ENCODE peak calls at places on chromosomes 16 and 17, in six cellular contexts. One of them, this sample, is unnamed.

GRCh38 chr16:87970206-87970605 is 19.0 kb downstream of the BANP start:
- DNase-seq in left ventricle myocardium inferior: no peak
- DNase-seq in activated B cell treated with CpG ODN at 0.5 μM for 24 hours: no peak
- DNase-seq in choroid plexus epithelial cell: no peak
- DNase-seq in AG10803: peak; percentile 73
- DNase-seq in AG04449: no peak
- DNase-seq in this sample: no peak

GRCh38 chr16:3388325-3388724 is 12.5 kb downstream of the ZSCAN32 start:
- DNase-seq in AG10803: no peak
- DNase-seq in choroid plexus epithelial cell: no peak
- DNase-seq in AG04449: no peak
- DNase-seq in activated B cell treated with CpG ODN at 0.5 μM for 24 hours: no peak
- DNase-seq in left ventricle myocardium inferior: no peak
- DNase-seq in this sample: no peak

GRCh38 chr16:49330562-49331201 is 42.9 kb upstream of the C16orf78 start:
- DNase-seq in activated B cell treated with CpG ODN at 0.5 μM for 24 hours: no peak
- DNase-seq in choroid plexus epithelial cell: no peak
- DNase-seq in left ventricle myocardium inferior: no peak
- DNase-seq in AG04449: no peak
- DNase-seq in AG10803: no peak
- DNase-seq in this sample: no peak

GRCh38 chr17:78997231-78997741 is 12.3 kb downstream of the CANT1 start:
- DNase-seq in left ventricle myocardium inferior: no peak
- DNase-seq in choroid plexus epithelial cell: no peak
- DNase-seq in AG10803: no peak
- DNase-seq in activated B cell treated with CpG ODN at 0.5 μM for 24 hours: no peak
- DNase-seq in AG04449: no peak
- DNase-seq in this sample: no peak

GRCh38 chr16:65829076-65829475 is 537.4 kb upstream of the CDH5 start:
- DNase-seq in activated B cell treated with CpG ODN at 0.5 μM for 24 hours: no peak
- DNase-seq in left ventricle myocardium inferior: no peak
- DNase-seq in AG04449: no peak
- DNase-seq in AG10803: no peak
- DNase-seq in choroid plexus epithelial cell: no peak
- DNase-seq in this sample: no peak

GRCh38 chr17:64377769-64378282 is 12.8 kb downstream of the PECAM1 start:
- DNase-seq in AG10803: no peak
- DNase-seq in activated B cell treated with CpG ODN at 0.5 μM for 24 hours: no peak
- DNase-seq in left ventricle myocardium inferior: no peak
- DNase-seq in choroid plexus epithelial cell: peak; percentile 35
- DNase-seq in AG04449: no peak
- DNase-seq in this sample: no peak

GRCh38 chr16:86632206-86632605 is 53.9 kb downstream of the FOXL1 start:
- DNase-seq in activated B cell treated with CpG ODN at 0.5 μM for 24 hours: no peak
- DNase-seq in left ventricle myocardium inferior: no peak
- DNase-seq in AG10803: no peak
- DNase-seq in choroid plexus epithelial cell: no peak
- DNase-seq in AG04449: no peak
- DNase-seq in this sample: no peak

GRCh38 chr16:51960931-51961330 is 586.0 kb downstream of the TOX3 start:
- DNase-seq in choroid plexus epithelial cell: no peak
- DNase-seq in AG04449: no peak
- DNase-seq in AG10803: no peak
- DNase-seq in activated B cell treated with CpG ODN at 0.5 μM for 24 hours: no peak
- DNase-seq in left ventricle myocardium inferior: no peak
- DNase-seq in this sample: no peak

GRCh38 chr16:85524630-85525463 is 88.3 kb upstream of the GSE1 start:
- DNase-seq in activated B cell treated with CpG ODN at 0.5 μM for 24 hours: no peak
- DNase-seq in AG04449: no peak
- DNase-seq in left ventricle myocardium inferior: no peak
- DNase-seq in AG10803: peak; percentile 33
- DNase-seq in choroid plexus epithelial cell: peak; percentile 61
- DNase-seq in this sample: no peak

GRCh38 chr16:60031751-60032150 is 1297.6 kb upstream of the GOT2 start:
- DNase-seq in AG04449: no peak
- DNase-seq in activated B cell treated with CpG ODN at 0.5 μM for 24 hours: no peak
- DNase-seq in AG10803: peak; percentile 3
- DNase-seq in left ventricle myocardium inferior: no peak
- DNase-seq in choroid plexus epithelial cell: peak; percentile 5
- DNase-seq in this sample: no peak

GRCh38 chr16:706189-707061 is 824 bp upstream of the FBXL16 start:
- DNase-seq in choroid plexus epithelial cell: no peak
- DNase-seq in AG04449: no peak
- DNase-seq in AG10803: no peak
- DNase-seq in left ventricle myocardium inferior: no peak
- DNase-seq in activated B cell treated with CpG ODN at 0.5 μM for 24 hours: no peak
- DNase-seq in this sample: no peak

GRCh38 chr16:47888142-47888541 is 267.7 kb downstream of the ABCC12 start:
- DNase-seq in activated B cell treated with CpG ODN at 0.5 μM for 24 hours: no peak
- DNase-seq in AG10803: peak; percentile 68
- DNase-seq in AG04449: peak; percentile 37
- DNase-seq in choroid plexus epithelial cell: peak; percentile 54
- DNase-seq in left ventricle myocardium inferior: no peak
- DNase-seq in this sample: no peak

GRCh38 chr17:8125947-8126305 is 2.0 kb upstream of the HES7 start:
- DNase-seq in choroid plexus epithelial cell: no peak
- DNase-seq in AG04449: no peak
- DNase-seq in AG10803: no peak
- DNase-seq in activated B cell treated with CpG ODN at 0.5 μM for 24 hours: peak; percentile 34
- DNase-seq in left ventricle myocardium inferior: no peak
- DNase-seq in this sample: no peak

GRCh38 chr16:76535-77272 is 1.3 kb upstream of the MPG start:
- DNase-seq in AG10803: peak; percentile 79
- DNase-seq in activated B cell treated with CpG ODN at 0.5 μM for 24 hours: no peak
- DNase-seq in left ventricle myocardium inferior: peak; percentile 88
- DNase-seq in choroid plexus epithelial cell: peak; percentile 68
- DNase-seq in AG04449: no peak
- DNase-seq in this sample: no peak

GRCh38 chr17:76585649-76586593 is at the start of gene ST6GALNAC2:
- DNase-seq in AG04449: no peak
- DNase-seq in left ventricle myocardium inferior: peak; percentile 69
- DNase-seq in choroid plexus epithelial cell: no peak
- DNase-seq in AG10803: peak; percentile 29
- DNase-seq in activated B cell treated with CpG ODN at 0.5 μM for 24 hours: peak; percentile 52
- DNase-seq in this sample: peak; percentile 58

GRCh38 chr16:57134982-57135381 is 42.6 kb downstream of the CPNE2 start:
- DNase-seq in AG10803: no peak
- DNase-seq in choroid plexus epithelial cell: no peak
- DNase-seq in left ventricle myocardium inferior: no peak
- DNase-seq in activated B cell treated with CpG ODN at 0.5 μM for 24 hours: no peak
- DNase-seq in AG04449: no peak
- DNase-seq in this sample: no peak

GRCh38 chr16:24848065-24848464 is 2.3 kb downstream of the SLC5A11 start:
- DNase-seq in choroid plexus epithelial cell: peak; percentile 71
- DNase-seq in activated B cell treated with CpG ODN at 0.5 μM for 24 hours: no peak
- DNase-seq in left ventricle myocardium inferior: no peak
- DNase-seq in AG10803: peak; percentile 48
- DNase-seq in AG04449: no peak
- DNase-seq in this sample: no peak

GRCh38 chr17:40417258-40417608 is 463 bp downstream of the TOP2A start:
- DNase-seq in left ventricle myocardium inferior: no peak
- DNase-seq in AG04449: no peak
- DNase-seq in choroid plexus epithelial cell: peak; percentile 21
- DNase-seq in activated B cell treated with CpG ODN at 0.5 μM for 24 hours: no peak
- DNase-seq in AG10803: no peak
- DNase-seq in this sample: no peak

GRCh38 chr17:7854078-7854777 is 638 bp upstream of the TMEM88 start:
- DNase-seq in choroid plexus epithelial cell: no peak
- DNase-seq in activated B cell treated with CpG ODN at 0.5 μM for 24 hours: no peak
- DNase-seq in AG04449: no peak
- DNase-seq in left ventricle myocardium inferior: no peak
- DNase-seq in AG10803: no peak
- DNase-seq in this sample: no peak

GRCh38 chr16:67877064-67877463 is 4.2 kb downstream of the EDC4 start:
- DNase-seq in AG04449: no peak
- DNase-seq in left ventricle myocardium inferior: no peak
- DNase-seq in choroid plexus epithelial cell: no peak
- DNase-seq in AG10803: no peak
- DNase-seq in activated B cell treated with CpG ODN at 0.5 μM for 24 hours: no peak
- DNase-seq in this sample: no peak

GRCh38 chr16:67537636-67538591 is 9.3 kb downstream of the RIPOR1 start:
- DNase-seq in activated B cell treated with CpG ODN at 0.5 μM for 24 hours: peak; percentile 64
- DNase-seq in left ventricle myocardium inferior: peak; percentile 79
- DNase-seq in choroid plexus epithelial cell: no peak
- DNase-seq in AG04449: no peak
- DNase-seq in AG10803: no peak
- DNase-seq in this sample: no peak

GRCh38 chr17:47643116-47643515 is 6.6 kb upstream of the KPNB1 start:
- DNase-seq in AG10803: no peak
- DNase-seq in left ventricle myocardium inferior: no peak
- DNase-seq in AG04449: no peak
- DNase-seq in activated B cell treated with CpG ODN at 0.5 μM for 24 hours: no peak
- DNase-seq in choroid plexus epithelial cell: no peak
- DNase-seq in this sample: no peak

GRCh38 chr16:73413469-73414190 is 365.7 kb upstream of the ZFHX3 start:
- DNase-seq in left ventricle myocardium inferior: no peak
- DNase-seq in AG10803: no peak
- DNase-seq in choroid plexus epithelial cell: no peak
- DNase-seq in activated B cell treated with CpG ODN at 0.5 μM for 24 hours: no peak
- DNase-seq in AG04449: no peak
- DNase-seq in this sample: no peak

GRCh38 chr17:17502741-17503565 is 6.8 kb upstream of the RASD1 start:
- DNase-seq in left ventricle myocardium inferior: peak; percentile 5
- DNase-seq in choroid plexus epithelial cell: no peak
- DNase-seq in AG10803: no peak
- DNase-seq in activated B cell treated with CpG ODN at 0.5 μM for 24 hours: no peak
- DNase-seq in AG04449: no peak
- DNase-seq in this sample: no peak

GRCh38 chr17:49946964-49947584 is 21.9 kb upstream of the DLX4 start:
- DNase-seq in choroid plexus epithelial cell: no peak
- DNase-seq in AG04449: no peak
- DNase-seq in left ventricle myocardium inferior: no peak
- DNase-seq in activated B cell treated with CpG ODN at 0.5 μM for 24 hours: no peak
- DNase-seq in AG10803: no peak
- DNase-seq in this sample: no peak

GRCh38 chr17:66449418-66449977 is 147.1 kb downstream of the PRKCA start:
- DNase-seq in left ventricle myocardium inferior: no peak
- DNase-seq in AG04449: no peak
- DNase-seq in choroid plexus epithelial cell: no peak
- DNase-seq in activated B cell treated with CpG ODN at 0.5 μM for 24 hours: no peak
- DNase-seq in AG10803: no peak
- DNase-seq in this sample: no peak

GRCh38 chr16:57112403-57113041 is 20.1 kb downstream of the CPNE2 start:
- DNase-seq in left ventricle myocardium inferior: no peak
- DNase-seq in AG10803: no peak
- DNase-seq in choroid plexus epithelial cell: no peak
- DNase-seq in AG04449: no peak
- DNase-seq in activated B cell treated with CpG ODN at 0.5 μM for 24 hours: no peak
- DNase-seq in this sample: no peak

GRCh38 chr17:63768433-63768832 is 5.0 kb downstream of the CCDC47 start:
- DNase-seq in activated B cell treated with CpG ODN at 0.5 μM for 24 hours: no peak
- DNase-seq in AG04449: no peak
- DNase-seq in left ventricle myocardium inferior: no peak
- DNase-seq in AG10803: no peak
- DNase-seq in choroid plexus epithelial cell: no peak
- DNase-seq in this sample: no peak

GRCh38 chr17:68763551-68763950 is 162.4 kb upstream of the FAM20A start:
- DNase-seq in choroid plexus epithelial cell: peak; percentile 58
- DNase-seq in left ventricle myocardium inferior: no peak
- DNase-seq in activated B cell treated with CpG ODN at 0.5 μM for 24 hours: no peak
- DNase-seq in AG04449: no peak
- DNase-seq in AG10803: peak; percentile 16
- DNase-seq in this sample: no peak

DNA sequence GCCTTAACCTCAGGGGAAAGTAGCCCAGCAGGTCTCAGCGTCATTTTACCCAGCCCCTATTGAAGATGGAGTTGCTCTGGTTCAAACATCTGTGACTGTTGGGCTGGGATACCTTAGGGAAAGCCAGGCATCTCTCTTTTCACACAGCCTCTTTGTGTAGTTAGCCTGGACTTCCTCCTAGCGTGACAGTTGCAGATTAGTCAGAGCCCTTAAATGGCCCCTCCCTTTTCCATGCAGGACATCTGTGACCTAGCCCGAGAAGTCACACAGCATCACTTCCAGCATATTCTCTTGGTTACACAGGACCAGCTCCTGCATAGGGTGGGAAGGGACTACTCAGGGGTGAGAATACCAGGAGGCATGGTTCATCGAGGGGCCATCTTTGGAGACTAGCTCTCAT is 375.0 kb upstream of the RBFOX1 start:
- DNase-seq in AG10803: no peak
- DNase-seq in activated B cell treated with CpG ODN at 0.5 μM for 24 hours: no peak
- DNase-seq in AG04449: no peak
- DNase-seq in left ventricle myocardium inferior: no peak
- DNase-seq in choroid plexus epithelial cell: no peak
- DNase-seq in this sample: no peak
- TF ChIP-seq CTCF in AG10803: no peak
- TF ChIP-seq CTCF in activated B cell treated with CpG ODN at 0.5 μM for 24 hours: no peak
- TF ChIP-seq CTCF in AG04449: no peak
- TF ChIP-seq CTCF in left ventricle myocardium inferior: no peak
- TF ChIP-seq CTCF in choroid plexus epithelial cell: no peak
- TF ChIP-seq CTCF in this sample: no peak

DNA sequence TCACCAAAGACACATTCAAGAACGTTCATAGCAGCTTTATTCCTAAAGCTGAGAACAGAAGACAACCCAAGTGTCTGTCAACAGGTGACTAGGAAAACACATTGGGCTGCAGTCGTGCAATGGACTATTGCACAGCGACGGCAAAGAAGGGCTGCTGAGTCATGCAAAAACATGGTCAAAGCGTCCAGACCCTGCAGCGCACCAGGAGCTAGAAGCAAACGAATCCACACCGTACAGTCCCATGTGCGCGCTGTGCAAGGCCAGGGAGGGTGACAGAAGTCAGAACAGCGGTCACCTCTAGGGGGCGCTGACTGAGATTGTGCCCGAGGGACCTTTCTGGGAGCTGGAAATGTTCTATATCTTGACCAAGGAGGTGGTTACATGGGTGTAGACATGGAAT is 266.4 kb downstream of the MAF start:
- DNase-seq in activated B cell treated with CpG ODN at 0.5 μM for 24 hours: no peak
- DNase-seq in AG10803: no peak
- DNase-seq in left ventricle myocardium inferior: no peak
- DNase-seq in choroid plexus epithelial cell: no peak
- DNase-seq in AG04449: no peak
- DNase-seq in this sample: no peak
- TF ChIP-seq CTCF in activated B cell treated with CpG ODN at 0.5 μM for 24 hours: no peak
- TF ChIP-seq CTCF in AG10803: no peak
- TF ChIP-seq CTCF in left ventricle myocardium inferior: peak; percentile 39
- TF ChIP-seq CTCF in choroid plexus epithelial cell: no peak
- TF ChIP-seq CTCF in AG04449: no peak
- TF ChIP-seq CTCF in this sample: peak; percentile 50

GRCh38 chr16:22973451-22973991 is 159.6 kb downstream of the HS3ST2 start:
- DNase-seq in AG04449: no peak
- DNase-seq in AG10803: no peak
- DNase-seq in left ventricle myocardium inferior: no peak
- DNase-seq in activated B cell treated with CpG ODN at 0.5 μM for 24 hours: no peak
- DNase-seq in choroid plexus epithelial cell: no peak
- DNase-seq in this sample: no peak
- TF ChIP-seq CTCF in AG04449: no peak
- TF ChIP-seq CTCF in AG10803: no peak
- TF ChIP-seq CTCF in left ventricle myocardium inferior: no peak
- TF ChIP-seq CTCF in activated B cell treated with CpG ODN at 0.5 μM for 24 hours: no peak
- TF ChIP-seq CTCF in choroid plexus epithelial cell: no peak
- TF ChIP-seq CTCF in this sample: no peak

DNA sequence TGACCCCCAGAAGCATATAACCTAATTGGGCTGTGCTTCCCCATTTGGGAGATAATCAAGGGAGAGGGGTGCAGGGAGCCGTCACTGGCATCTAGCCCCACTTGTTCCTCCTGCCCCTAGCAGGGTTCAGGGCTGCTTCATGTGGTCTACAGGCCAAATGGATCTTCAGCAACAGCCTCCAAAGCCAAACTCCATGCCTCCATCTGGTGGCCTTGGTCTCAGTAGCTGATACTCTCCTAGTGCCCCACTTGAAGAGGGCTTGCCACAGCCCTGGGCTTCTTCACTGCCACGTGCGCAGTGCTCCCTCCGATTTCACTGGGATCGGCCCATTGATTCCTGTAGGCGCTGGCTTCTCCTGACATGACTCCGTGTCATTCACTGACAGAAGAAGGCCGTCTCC is 24.6 kb downstream of the LYRM9 start:
- DNase-seq in left ventricle myocardium inferior: no peak
- DNase-seq in activated B cell treated with CpG ODN at 0.5 μM for 24 hours: no peak
- DNase-seq in AG10803: no peak
- DNase-seq in choroid plexus epithelial cell: no peak
- DNase-seq in AG04449: no peak
- DNase-seq in this sample: no peak
- TF ChIP-seq CTCF in left ventricle myocardium inferior: no peak
- TF ChIP-seq CTCF in activated B cell treated with CpG ODN at 0.5 μM for 24 hours: no peak
- TF ChIP-seq CTCF in AG10803: no peak
- TF ChIP-seq CTCF in choroid plexus epithelial cell: no peak
- TF ChIP-seq CTCF in AG04449: no peak
- TF ChIP-seq CTCF in this sample: no peak

This sample was measured in progenitor cell of endocrine pancreas.